ENCODE peak calls at places on chromosome X, in five cellular contexts. One of them, this sample, is unnamed. For H3K4me1 and H3K27me3, the result is how much of the 10 kb centered on the place peaks cover.

GRCh38 chrX:30702736-30703135 is 49.5 kb downstream of the GK start:
- DNase-seq in BE2C: no peak
- DNase-seq in ascending aorta: no peak
- DNase-seq in ovary: no peak
- DNase-seq in SK-N-SH: no peak
- DNase-seq in this sample: peak

GRCh38 chrX:69603566-69604194 is 12.2 kb upstream of the EDA start:
- DNase-seq in BE2C: no peak
- DNase-seq in ovary: peak
- DNase-seq in ascending aorta: no peak
- DNase-seq in SK-N-SH: no peak
- DNase-seq in this sample: peak

GRCh38 chrX:119539872-119540271 is 25.3 kb downstream of the STEEP1 start:
- DNase-seq in ascending aorta: no peak
- DNase-seq in SK-N-SH: no peak
- DNase-seq in ovary: no peak
- DNase-seq in BE2C: no peak
- DNase-seq in this sample: no peak

GRCh38 chrX:53831662-53832635 is 145.4 kb upstream of the HUWE1 start:
- DNase-seq in SK-N-SH: peak
- DNase-seq in BE2C: peak
- DNase-seq in ascending aorta: no peak
- DNase-seq in ovary: no peak
- DNase-seq in this sample: peak

GRCh38 chrX:67674741-67675140 is 130.9 kb downstream of the AR start:
- DNase-seq in ovary: no peak
- DNase-seq in BE2C: no peak
- DNase-seq in SK-N-SH: no peak
- DNase-seq in ascending aorta: no peak
- DNase-seq in this sample: no peak

GRCh38 chrX:110408949-110409588 is 50.4 kb downstream of the RTL9 start:
- DNase-seq in SK-N-SH: no peak
- DNase-seq in BE2C: no peak
- DNase-seq in ovary: no peak
- DNase-seq in ascending aorta: no peak
- DNase-seq in this sample: peak

GRCh38 chrX:150202641-150203248 is 160.4 kb upstream of the MAMLD1 start:
- DNase-seq in BE2C: no peak
- DNase-seq in ovary: no peak
- DNase-seq in ascending aorta: peak
- DNase-seq in SK-N-SH: no peak
- DNase-seq in this sample: peak

GRCh38 chrX:100677616-100678181 is 33.7 kb downstream of the SRPX2 start:
- DNase-seq in ovary: no peak
- DNase-seq in BE2C: no peak
- DNase-seq in SK-N-SH: no peak
- DNase-seq in ascending aorta: no peak
- DNase-seq in this sample: peak

GRCh38 chrX:78643106-78643505 is 16.0 kb downstream of the RTL3 start:
- DNase-seq in BE2C: no peak
- DNase-seq in ovary: no peak
- DNase-seq in ascending aorta: no peak
- DNase-seq in SK-N-SH: no peak
- DNase-seq in this sample: no peak

GRCh38 chrX:134706138-134706537 is 47.9 kb upstream of the PLAC1 start:
- DNase-seq in SK-N-SH: no peak
- DNase-seq in BE2C: no peak
- DNase-seq in ascending aorta: no peak
- DNase-seq in ovary: no peak
- DNase-seq in this sample: no peak

GRCh38 chrX:130414800-130415199 is 13.0 kb downstream of the RBMX2 start:
- DNase-seq in ascending aorta: no peak
- DNase-seq in BE2C: no peak
- DNase-seq in SK-N-SH: no peak
- DNase-seq in ovary: no peak
- DNase-seq in this sample: no peak

GRCh38 chrX:145405012-145405411 is 157.7 kb downstream of the SPANXN1 start:
- DNase-seq in ovary: no peak
- DNase-seq in SK-N-SH: peak
- DNase-seq in BE2C: no peak
- DNase-seq in ascending aorta: no peak
- DNase-seq in this sample: peak

DNA sequence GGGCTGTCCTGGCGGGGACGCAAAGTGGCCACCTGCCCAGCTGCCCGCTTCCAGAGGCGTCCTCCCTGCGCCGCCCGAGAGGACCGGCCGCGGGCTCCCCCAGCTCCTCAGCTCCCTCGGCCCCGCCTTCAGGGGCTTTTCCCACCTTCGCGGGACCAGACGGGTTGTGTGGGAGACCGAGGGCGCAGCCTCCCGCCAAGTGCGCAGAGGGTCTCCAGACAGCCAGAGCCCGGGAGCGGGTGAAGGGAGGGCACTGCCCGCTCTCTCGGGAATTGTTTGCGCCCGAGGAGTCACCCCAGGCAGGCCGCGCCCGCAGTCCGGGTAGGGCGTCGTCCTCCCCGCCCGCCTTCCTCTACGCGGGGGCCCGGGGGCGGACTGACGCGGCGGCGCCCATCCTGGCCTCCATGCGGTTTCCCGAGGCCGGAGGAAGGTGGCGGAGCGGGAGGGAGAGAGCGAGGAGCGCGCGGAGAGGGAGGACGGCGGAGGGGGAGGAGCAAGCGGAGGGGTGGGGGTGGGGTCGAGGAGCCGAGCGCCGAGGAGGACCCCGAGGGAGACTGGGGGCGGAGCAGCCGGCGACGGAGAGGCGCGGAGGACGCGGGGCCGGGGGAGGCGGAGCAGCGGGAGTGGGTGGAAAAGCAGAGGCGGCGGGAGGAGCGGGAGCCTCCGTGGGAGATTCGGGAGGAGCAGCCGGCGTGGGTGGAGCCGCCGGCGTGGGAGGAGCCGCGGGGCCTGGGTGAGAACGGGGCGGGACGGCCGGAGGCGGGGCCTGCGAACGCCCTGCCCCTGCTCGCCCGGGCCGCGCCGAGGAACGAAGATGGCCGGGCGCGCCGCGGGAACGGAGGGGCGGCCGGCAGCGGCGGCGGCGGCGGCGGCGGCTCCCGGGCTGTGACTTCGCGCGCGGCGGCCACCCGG is 47.6 kb downstream of the CLDN34 start:
- DNase-seq in ascending aorta: peak
- DNase-seq in BE2C: peak
- DNase-seq in ovary: peak
- DNase-seq in SK-N-SH: peak
- DNase-seq in this sample: peak
- H3K4me1 ChIP-seq in ascending aorta: under half
- H3K4me1 ChIP-seq in BE2C: under half
- H3K4me1 ChIP-seq in ovary: under half
- H3K4me1 ChIP-seq in SK-N-SH: under half
- H3K4me1 ChIP-seq in this sample: under half

DNA sequence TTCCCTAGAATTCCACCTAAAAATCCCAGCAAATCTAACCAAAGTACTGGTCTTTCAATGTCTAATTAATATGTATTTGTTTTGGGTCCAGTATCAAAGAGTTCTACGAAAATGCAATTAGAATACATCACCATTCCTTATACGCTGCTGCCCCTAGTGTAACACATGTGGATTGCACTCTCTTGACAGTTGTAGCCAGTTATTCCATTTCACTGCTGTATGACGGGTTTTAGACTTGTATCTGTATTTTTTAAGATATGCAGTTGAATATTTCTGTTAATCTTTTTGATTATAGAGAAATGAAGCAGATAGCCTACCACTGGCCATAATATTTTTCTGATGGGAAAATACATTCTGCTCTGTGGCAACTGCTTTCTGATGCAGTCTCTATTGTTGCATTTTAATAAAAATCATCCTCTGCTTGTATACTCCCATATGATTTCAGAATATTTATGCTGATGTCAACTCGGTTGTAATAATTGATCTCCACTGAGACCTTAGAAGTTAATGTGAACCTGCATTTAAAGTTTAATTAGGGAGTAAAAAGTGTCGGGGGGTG is 17.1 kb upstream of the PAGE2B start:
- DNase-seq in ascending aorta: no peak
- DNase-seq in SK-N-SH: peak
- DNase-seq in ovary: no peak
- DNase-seq in BE2C: peak
- DNase-seq in this sample: peak
- H3K4me3 ChIP-seq in ascending aorta: no peak
- H3K4me3 ChIP-seq in SK-N-SH: peak
- H3K4me3 ChIP-seq in ovary: no peak
- H3K4me3 ChIP-seq in BE2C: peak
- H3K4me3 ChIP-seq in this sample: no peak

GRCh38 chrX:120759685-120760084 is 116.0 kb downstream of the CT47B1 start:
- DNase-seq in ascending aorta: no peak
- DNase-seq in SK-N-SH: no peak
- DNase-seq in BE2C: no peak
- DNase-seq in ovary: no peak
- DNase-seq in this sample: no peak
- H3K27me3 ChIP-seq in ascending aorta: under half
- H3K27me3 ChIP-seq in SK-N-SH: under half
- H3K27me3 ChIP-seq in BE2C: under half
- H3K27me3 ChIP-seq in ovary: under half
- H3K27me3 ChIP-seq in this sample: under half

GRCh38 chrX:11870789-11871188 is 112.8 kb downstream of the MSL3 start:
- DNase-seq in ascending aorta: no peak
- DNase-seq in BE2C: no peak
- DNase-seq in ovary: no peak
- DNase-seq in SK-N-SH: no peak
- DNase-seq in this sample: no peak
- H3K4me1 ChIP-seq in ascending aorta: under half
- H3K4me1 ChIP-seq in BE2C: under half
- H3K4me1 ChIP-seq in ovary: under half
- H3K4me1 ChIP-seq in SK-N-SH: under half
- H3K4me1 ChIP-seq in this sample: under half

GRCh38 chrX:132481449-132481848 is 7.4 kb downstream of the MBNL3 start:
- DNase-seq in BE2C: no peak
- DNase-seq in ovary: no peak
- DNase-seq in ascending aorta: no peak
- DNase-seq in SK-N-SH: no peak
- DNase-seq in this sample: no peak
- H3K4me3 ChIP-seq in BE2C: no peak
- H3K4me3 ChIP-seq in ovary: no peak
- H3K4me3 ChIP-seq in ascending aorta: no peak
- H3K4me3 ChIP-seq in SK-N-SH: no peak
- H3K4me3 ChIP-seq in this sample: no peak

GRCh38 chrX:46757052-46757451 is 1.9 kb downstream of the SLC9A7 start:
- DNase-seq in BE2C: no peak
- DNase-seq in SK-N-SH: no peak
- DNase-seq in ovary: no peak
- DNase-seq in ascending aorta: no peak
- DNase-seq in this sample: no peak
- H3K27me3 ChIP-seq in BE2C: under half
- H3K27me3 ChIP-seq in SK-N-SH: under half
- H3K27me3 ChIP-seq in ovary: under half
- H3K27me3 ChIP-seq in ascending aorta: under half
- H3K27me3 ChIP-seq in this sample: under half

GRCh38 chrX:39758791-39759525 is 338.8 kb downstream of the BCOR start:
- DNase-seq in ovary: peak
- DNase-seq in ascending aorta: no peak
- DNase-seq in BE2C: no peak
- DNase-seq in SK-N-SH: no peak
- DNase-seq in this sample: no peak

GRCh38 chrX:39759526-39760224 is 338.1 kb downstream of the BCOR start:
- DNase-seq in ovary: peak
- DNase-seq in ascending aorta: no peak
- DNase-seq in BE2C: no peak
- DNase-seq in SK-N-SH: peak
- DNase-seq in this sample: peak

GRCh38 chrX:39756086-39756883 is 341.5 kb downstream of the BCOR start:
- DNase-seq in BE2C: no peak
- DNase-seq in SK-N-SH: no peak
- DNase-seq in ovary: no peak
- DNase-seq in ascending aorta: no peak
- DNase-seq in this sample: no peak

GRCh38 chrX:39755152-39756032 is 342.4 kb downstream of the BCOR start:
- DNase-seq in SK-N-SH: peak
- DNase-seq in ovary: peak
- DNase-seq in BE2C: peak
- DNase-seq in ascending aorta: peak
- DNase-seq in this sample: peak

GRCh38 chrX:39757971-39758370 is 339.8 kb downstream of the BCOR start:
- DNase-seq in BE2C: no peak
- DNase-seq in ovary: no peak
- DNase-seq in ascending aorta: no peak
- DNase-seq in SK-N-SH: no peak
- DNase-seq in this sample: no peak
- H3K4me1 ChIP-seq in BE2C: under half
- H3K4me1 ChIP-seq in ovary: under half
- H3K4me1 ChIP-seq in ascending aorta: under half
- H3K4me1 ChIP-seq in SK-N-SH: under half
- H3K4me1 ChIP-seq in this sample: under half

DNA sequence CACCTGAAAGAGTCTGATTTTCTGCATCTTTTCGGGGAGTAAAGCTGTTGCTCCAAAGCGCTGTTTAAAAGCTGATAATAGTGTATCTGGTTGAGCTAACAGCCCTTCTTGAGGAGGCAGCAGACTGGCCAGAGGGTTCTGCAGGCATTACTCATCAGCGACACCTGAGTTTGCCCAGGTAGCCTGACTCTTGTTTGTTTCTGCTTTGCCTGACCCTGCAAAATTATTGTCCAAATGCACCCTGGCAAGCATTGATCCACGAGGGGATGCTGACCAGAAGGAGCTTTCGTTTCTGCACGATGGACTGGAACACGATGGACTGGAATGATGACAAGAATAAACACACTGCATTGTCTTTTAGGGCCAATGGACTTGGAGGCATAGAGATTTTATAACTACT is 6.2 kb downstream of the CD99 start:
- DNase-seq in ascending aorta: no peak
- DNase-seq in SK-N-SH: no peak
- DNase-seq in ovary: no peak
- DNase-seq in BE2C: no peak
- DNase-seq in this sample: no peak
- H3K4me3 ChIP-seq in ascending aorta: no peak
- H3K4me3 ChIP-seq in SK-N-SH: no peak
- H3K4me3 ChIP-seq in ovary: no peak
- H3K4me3 ChIP-seq in BE2C: no peak
- H3K4me3 ChIP-seq in this sample: no peak

GRCh38 chrX:136189222-136189621 is 41.9 kb downstream of the FHL1 start:
- DNase-seq in ovary: no peak
- DNase-seq in BE2C: no peak
- DNase-seq in ascending aorta: no peak
- DNase-seq in SK-N-SH: peak
- DNase-seq in this sample: no peak
- H3K27me3 ChIP-seq in ovary: under half
- H3K27me3 ChIP-seq in BE2C: under half
- H3K27me3 ChIP-seq in ascending aorta: under half
- H3K27me3 ChIP-seq in SK-N-SH: under half
- H3K27me3 ChIP-seq in this sample: under half